ENCODE peak calls at places on chromosomes 16 and 17, in eight cellular contexts. O is cardiac fibroblast, D is B cell, Q is pulmonary artery endothelial cell, W is uterus, P is kidney epithelial cell, M is T47D, F is germinal center. U is an unnamed sample.
A peak's percentile ranks its signal among the peaks of the same experiment; 100 is the strongest.

GRCh38 chr17:50153650-50154575 is 3.4 kb upstream of the PPP1R9B start:
- DNase-seq in Q (no peak), F (no peak), M (peak; percentile 84), O (peak; percentile 73), D (no peak), W (peak; percentile 54), P (no peak), U (no peak)

GRCh38 chr17:1040216-1040600 is 43.3 kb downstream of the TIMM22 start:
- DNase-seq in W (no peak), Q (no peak), M (no peak), O (no peak), D (no peak), F (no peak), P (no peak), U (no peak)

GRCh38 chr16:52657924-52658323 is 111.0 kb upstream of the TOX3 start:
- DNase-seq in W (no peak), D (no peak), Q (no peak), F (no peak), P (no peak), M (no peak), O (no peak), U (no peak)

GRCh38 chr16:1044515-1045362 is 27.8 kb upstream of the SSTR5 start:
- DNase-seq in O (no peak), Q (no peak), W (no peak), P (no peak), M (no peak), D (no peak), F (no peak), U (no peak)

GRCh38 chr16:88453621-88454314 is 688 bp downstream of the ZFPM1 start:
- DNase-seq in O (no peak), D (peak; percentile 68), P (no peak), F (peak; percentile 30), M (peak; percentile 31), Q (no peak), W (no peak), U (peak; percentile 51)

GRCh38 chr17:38852771-38853291 is 690 bp downstream of the RPL23 start:
- DNase-seq in W (no peak), P (no peak), M (no peak), Q (no peak), D (no peak), O (no peak), F (no peak), U (peak; percentile 36)

GRCh38 chr16:85176541-85177447 is 64.5 kb upstream of the CIBAR2 start:
- DNase-seq in O (no peak), F (no peak), Q (no peak), W (no peak), P (no peak), M (no peak), D (no peak), U (no peak)

GRCh38 chr17:27491713-27492190 is 35.5 kb downstream of the KSR1 start:
- DNase-seq in Q (no peak), W (no peak), P (no peak), D (no peak), F (no peak), O (no peak), M (no peak), U (no peak)

GRCh38 chr17:11996722-11997146 is 541 bp downstream of the ZNF18 start:
- DNase-seq in O (peak; percentile 36), M (peak; percentile 33), Q (no peak), W (no peak), F (peak; percentile 51), D (peak; percentile 50), P (no peak), U (no peak)

GRCh38 chr17:41678907-41679739 is 9.6 kb upstream of the EIF1 start:
- DNase-seq in O (peak; percentile 68), M (peak; percentile 36), Q (no peak), D (no peak), W (no peak), F (no peak), P (peak; percentile 80), U (peak; percentile 72)

GRCh38 chr16:11696266-11697012 is 28.2 kb downstream of the SNN start:
- DNase-seq in O (no peak), D (no peak), W (no peak), M (no peak), F (no peak), Q (no peak), P (no peak), U (no peak)

GRCh38 chr16:68355447-68356248 is 44.8 kb downstream of the PRMT7 start:
- DNase-seq in Q (no peak), O (no peak), W (no peak), P (no peak), M (no peak), F (no peak), D (no peak), U (no peak)

GRCh38 chr17:9116311-9116820 is 95.1 kb downstream of the NTN1 start:
- DNase-seq in P (no peak), D (no peak), Q (no peak), M (no peak), O (no peak), F (no peak), W (no peak), U (no peak)

GRCh38 chr16:65698943-65699342 is 577.1 kb upstream of the CDH11 start:
- DNase-seq in Q (no peak), O (peak; percentile 85), P (no peak), M (no peak), F (no peak), D (no peak), W (no peak), U (no peak)

GRCh38 chr16:89491238-89491869 is 993 bp upstream of the ANKRD11 start:
- DNase-seq in Q (no peak), P (no peak), O (no peak), W (no peak), D (no peak), F (no peak), M (no peak), U (no peak)

GRCh38 chr16:24670623-24671454 is 58.6 kb upstream of the TNRC6A start:
- DNase-seq in W (peak; percentile 79), M (no peak), D (no peak), F (peak; percentile 18), O (peak; percentile 82), P (peak; percentile 92), Q (no peak), U (no peak)

GRCh38 chr16:48526058-48526957 is 83.7 kb downstream of the N4BP1 start:
- DNase-seq in M (peak; percentile 63), P (no peak), F (peak; percentile 40), Q (no peak), O (no peak), W (no peak), D (no peak), U (no peak)